ENCODE peak calls at places on chromosome 19, in nine cellular contexts. Y, V, Z, O, A, B, J, X and G are unnamed samples.

GRCh38 chr19:1465191-1466016 is 13.6 kb downstream of the C19orf25 start:
- DNase-seq in A (no peak), J (no peak), V (no peak), Y (no peak), X (no peak), B (no peak), Z (peak), O (no peak), G (no peak)

GRCh38 chr19:48554385-48555091 is 2.6 kb downstream of the SULT2B1 start:
- DNase-seq in X (no peak), Y (no peak), J (no peak), Z (no peak), A (no peak), O (no peak), V (no peak), B (peak), G (no peak)

GRCh38 chr19:54074851-54075250 is 6.3 kb downstream of the TARM1 start:
- DNase-seq in O (no peak), X (no peak), B (no peak), V (no peak), A (peak), J (no peak), Z (no peak), Y (no peak), G (no peak)

GRCh38 chr19:42281175-42282035 is 12.4 kb downstream of the CIC start:
- DNase-seq in Y (peak), J (no peak), B (peak), O (peak), V (no peak), X (peak), A (peak), Z (peak), G (no peak)

GRCh38 chr19:10769533-10770491 is 51.9 kb downstream of the DNM2 start:
- DNase-seq in B (peak), X (no peak), Y (no peak), Z (peak), J (no peak), O (peak), V (peak), A (no peak), G (no peak)

GRCh38 chr19:13163609-13164364 is 13.6 kb downstream of the IER2 start:
- DNase-seq in O (peak), B (peak), V (peak), Z (peak), Y (peak), J (no peak), X (peak), A (peak), G (peak)

GRCh38 chr19:48556163-48556562 is 4.2 kb downstream of the SULT2B1 start:
- DNase-seq in X (peak), Z (peak), J (no peak), Y (peak), V (no peak), A (no peak), O (no peak), B (peak), G (no peak)

GRCh38 chr19:48962029-48962848 is 2.9 kb upstream of the FTL start:
- DNase-seq in X (no peak), Y (peak), Z (peak), B (no peak), A (peak), J (no peak), V (peak), O (no peak), G (no peak)

GRCh38 chr19:49687566-49688316 is 1.7 kb upstream of the ADM5 start:
- DNase-seq in X (no peak), Z (no peak), V (no peak), A (no peak), J (no peak), O (no peak), B (no peak), Y (no peak), G (no peak)

GRCh38 chr19:12720851-12721655 is 2.7 kb downstream of the TNPO2 start:
- DNase-seq in X (peak), J (no peak), O (peak), A (no peak), Z (peak), V (no peak), Y (no peak), B (no peak), G (no peak)

GRCh38 chr19:20078696-20079095 is 896 bp downstream of the ZNF90 start:
- DNase-seq in Z (peak), V (no peak), B (no peak), J (no peak), Y (peak), X (peak), O (peak), A (peak), G (no peak)

GRCh38 chr19:15779756-15780476 is 7.5 kb upstream of the OR10H5 start:
- DNase-seq in J (peak), A (peak), X (no peak), Z (peak), B (no peak), O (peak), V (no peak), Y (peak), G (no peak)

DNA sequence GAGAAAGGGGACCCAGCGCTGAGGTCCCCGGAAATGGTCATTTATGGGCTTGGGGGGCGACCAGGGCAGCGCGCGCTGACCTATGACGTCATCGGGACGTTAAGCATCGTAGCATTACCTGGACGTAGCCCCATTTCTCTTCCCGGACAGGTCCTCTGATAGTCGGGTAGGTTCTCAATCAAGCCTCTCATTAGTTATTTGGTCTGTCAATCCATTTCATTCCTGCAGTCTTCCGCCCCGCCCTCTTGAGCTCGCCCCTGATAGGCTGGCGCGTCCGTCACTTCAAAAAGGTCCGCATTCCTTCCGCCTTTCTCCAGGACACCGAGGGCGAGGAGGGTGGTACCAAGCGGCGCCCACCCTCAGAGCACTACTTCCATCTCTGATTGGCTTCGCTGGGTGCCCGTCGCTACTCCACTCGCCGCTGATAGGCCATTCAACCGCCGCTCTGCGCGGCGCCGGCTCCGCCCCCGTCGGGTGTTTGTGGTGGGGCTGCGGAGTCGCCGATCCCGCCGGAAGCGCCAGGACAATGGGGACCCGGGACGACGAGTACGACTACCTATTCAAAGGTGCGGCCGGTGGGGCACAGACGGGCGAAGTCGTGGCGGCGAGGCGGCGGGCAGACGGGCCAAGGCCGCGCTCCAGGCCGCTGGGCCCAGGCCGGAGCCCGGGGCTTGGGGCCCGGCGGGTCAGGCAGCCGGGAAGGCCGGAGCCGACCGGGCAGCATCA is at the start of gene RAB11B:
- DNase-seq in Z (peak), J (peak), A (peak), Y (peak), X (peak), B (peak), O (peak), V (peak), G (peak)
- TF ChIP-seq CTCF in Z (no peak), J (no peak), A (peak), Y (no peak), X (no peak), B (no peak), O (no peak), V (no peak), G (no peak)

DNA sequence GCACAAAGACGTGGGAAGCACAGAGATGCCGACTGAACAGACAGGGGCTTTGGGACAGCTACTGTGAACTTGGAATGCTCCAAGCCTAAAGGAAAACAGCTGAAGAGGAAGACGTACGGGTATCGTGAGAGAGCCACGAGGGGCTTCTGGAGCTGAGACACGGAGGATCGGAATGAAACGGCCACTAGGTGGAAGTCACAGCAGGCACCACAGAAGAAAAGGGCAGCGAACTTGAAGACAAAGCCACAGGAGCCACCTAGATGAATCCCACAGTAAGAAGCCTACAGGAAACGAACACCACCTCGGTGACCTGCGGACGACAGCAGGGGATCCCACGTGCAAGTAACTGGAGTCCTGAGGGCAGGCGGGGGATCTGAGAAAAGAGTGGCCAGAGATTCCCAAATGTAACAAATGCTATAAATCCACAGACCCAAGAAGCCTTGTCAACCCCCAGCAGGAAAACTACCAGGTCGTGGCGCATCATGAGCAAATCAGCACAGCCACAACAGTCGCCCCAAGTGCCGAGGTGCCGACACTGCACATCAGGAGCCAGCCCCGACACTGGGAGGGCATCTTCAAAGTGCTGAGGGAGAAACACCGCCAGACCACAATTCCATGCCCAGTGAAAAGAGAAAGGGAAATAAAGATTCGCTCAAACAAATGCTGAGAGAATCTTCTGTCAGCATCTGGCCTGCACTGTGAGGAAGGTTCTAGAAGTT is 39.3 kb upstream of the ISYNA1 start:
- DNase-seq in V (no peak), O (no peak), Y (no peak), B (no peak), X (no peak), A (no peak), J (no peak), Z (no peak), G (no peak)
- TF ChIP-seq CTCF in V (no peak), O (no peak), Y (no peak), B (peak), X (no peak), A (no peak), J (no peak), Z (peak), G (peak)

GRCh38 chr19:35744688-35745327 is 410 bp downstream of the U2AF1L4 start:
- DNase-seq in B (peak), Y (peak), O (peak), X (peak), J (peak), Z (peak), A (peak), V (peak), G (peak)
- TF ChIP-seq CTCF in B (peak), Y (peak), O (peak), X (peak), J (peak), Z (peak), A (peak), V (no peak), G (peak)

GRCh38 chr19:57110592-57111328 is 9.0 kb upstream of the USP29 start:
- DNase-seq in X (no peak), B (no peak), O (no peak), Y (no peak), J (no peak), A (no peak), V (no peak), Z (no peak), G (no peak)

GRCh38 chr19:57105976-57106610 is 13.7 kb upstream of the USP29 start:
- DNase-seq in O (no peak), J (no peak), V (no peak), X (no peak), Z (no peak), Y (no peak), A (no peak), B (no peak), G (no peak)

GRCh38 chr19:57111329-57111644 is 8.5 kb upstream of the USP29 start:
- DNase-seq in J (no peak), Y (no peak), B (no peak), V (no peak), A (no peak), O (no peak), Z (no peak), X (no peak), G (no peak)

GRCh38 chr19:57103573-57104277 is 16.1 kb upstream of the USP29 start:
- DNase-seq in V (peak), B (peak), X (peak), J (peak), Z (peak), O (peak), A (peak), Y (no peak), G (peak)

DNA sequence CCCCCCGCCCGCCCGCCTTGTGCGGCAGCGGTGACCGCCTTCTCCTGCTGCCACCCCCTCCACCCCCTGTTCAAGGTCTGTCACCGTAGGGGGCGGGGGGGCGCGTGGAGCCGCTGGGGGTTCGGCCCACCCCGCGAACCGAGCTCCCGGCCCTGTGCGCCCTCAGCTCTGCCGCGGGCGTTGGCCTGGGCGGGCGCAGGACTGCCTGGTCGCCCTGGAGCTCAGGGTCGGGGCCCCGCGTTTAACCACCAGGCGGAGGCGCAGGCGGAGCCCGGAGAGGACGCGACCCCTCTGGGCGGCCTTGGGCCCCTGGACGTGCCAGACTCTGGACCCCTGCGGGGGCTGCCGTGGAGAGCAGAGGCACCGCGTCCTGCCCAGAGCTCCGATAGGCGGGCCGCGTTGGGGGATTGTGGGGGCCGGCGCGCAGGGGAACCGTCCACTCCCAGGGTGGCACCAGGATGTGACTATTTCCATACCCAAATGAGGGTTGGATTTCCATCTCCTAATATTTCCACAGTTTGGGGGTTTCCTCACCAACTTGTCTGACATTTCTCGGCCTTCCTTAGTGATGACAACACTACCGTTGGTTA is 13.0 kb upstream of the USP29 start:
- DNase-seq in B (peak), X (no peak), V (no peak), O (no peak), J (no peak), Z (no peak), A (no peak), Y (no peak), G (no peak)
- TF ChIP-seq CTCF in B (no peak), X (no peak), V (no peak), O (no peak), J (no peak), Z (no peak), A (no peak), Y (no peak), G (no peak)

GRCh38 chr19:32355309-32355708 is 9.9 kb downstream of the ZNF507 start:
- DNase-seq in X (no peak), Y (no peak), V (no peak), A (no peak), J (no peak), O (no peak), B (no peak), Z (no peak), G (no peak)

GRCh38 chr19:32358311-32358710 is 12.9 kb downstream of the ZNF507 start:
- DNase-seq in A (no peak), J (no peak), Y (no peak), Z (no peak), B (no peak), V (no peak), X (no peak), O (no peak), G (no peak)

GRCh38 chr19:32359581-32359980 is 14.2 kb downstream of the ZNF507 start:
- DNase-seq in O (no peak), J (no peak), A (no peak), X (no peak), Y (no peak), B (no peak), V (no peak), Z (no peak), G (no peak)

GRCh38 chr19:32354345-32354744 is 8.9 kb downstream of the ZNF507 start:
- DNase-seq in V (no peak), J (no peak), A (no peak), Y (no peak), X (no peak), O (no peak), Z (no peak), B (no peak), G (no peak)

GRCh38 chr19:32357720-32358119 is 12.3 kb downstream of the ZNF507 start:
- DNase-seq in B (no peak), Z (no peak), X (no peak), A (no peak), O (no peak), Y (no peak), V (no peak), J (no peak), G (no peak)
- TF ChIP-seq CTCF in B (no peak), Z (peak), X (no peak), A (no peak), O (no peak), Y (peak), V (peak), J (peak), G (peak)

GRCh38 chr19:44554641-44555246 is 25.3 kb upstream of the CEACAM20 start:
- DNase-seq in X (no peak), Y (no peak), J (no peak), Z (no peak), O (no peak), B (no peak), A (no peak), V (no peak), G (no peak)

GRCh38 chr19:44549507-44549906 is 20.0 kb upstream of the CEACAM20 start:
- DNase-seq in Y (no peak), A (no peak), Z (no peak), V (no peak), X (no peak), J (no peak), B (no peak), O (no peak), G (no peak)

GRCh38 chr19:44551850-44552249 is 22.4 kb upstream of the CEACAM20 start:
- DNase-seq in Y (no peak), B (no peak), X (no peak), V (no peak), O (no peak), A (no peak), Z (no peak), J (no peak), G (no peak)

GRCh38 chr19:44553478-44554171 is 24.1 kb upstream of the CEACAM20 start:
- DNase-seq in Y (peak), V (no peak), B (no peak), X (no peak), J (no peak), O (no peak), Z (peak), A (no peak), G (no peak)

GRCh38 chr19:44552324-44552723 is 22.8 kb upstream of the CEACAM20 start:
- DNase-seq in A (no peak), B (peak), J (no peak), Z (peak), Y (peak), V (no peak), X (no peak), O (no peak), G (no peak)
- TF ChIP-seq CTCF in A (no peak), B (peak), J (no peak), Z (peak), Y (peak), V (no peak), X (peak), O (no peak), G (peak)

GRCh38 chr19:57637379-57637778 is 4.4 kb downstream of the ZNF211 start:
- DNase-seq in J (no peak), X (no peak), Y (no peak), Z (no peak), A (no peak), B (no peak), O (no peak), V (no peak), G (no peak)

GRCh38 chr19:57633832-57634131 is 814 bp downstream of the ZNF211 start:
- DNase-seq in X (no peak), Z (no peak), B (no peak), O (no peak), Y (no peak), J (no peak), A (no peak), V (no peak), G (no peak)

DNA sequence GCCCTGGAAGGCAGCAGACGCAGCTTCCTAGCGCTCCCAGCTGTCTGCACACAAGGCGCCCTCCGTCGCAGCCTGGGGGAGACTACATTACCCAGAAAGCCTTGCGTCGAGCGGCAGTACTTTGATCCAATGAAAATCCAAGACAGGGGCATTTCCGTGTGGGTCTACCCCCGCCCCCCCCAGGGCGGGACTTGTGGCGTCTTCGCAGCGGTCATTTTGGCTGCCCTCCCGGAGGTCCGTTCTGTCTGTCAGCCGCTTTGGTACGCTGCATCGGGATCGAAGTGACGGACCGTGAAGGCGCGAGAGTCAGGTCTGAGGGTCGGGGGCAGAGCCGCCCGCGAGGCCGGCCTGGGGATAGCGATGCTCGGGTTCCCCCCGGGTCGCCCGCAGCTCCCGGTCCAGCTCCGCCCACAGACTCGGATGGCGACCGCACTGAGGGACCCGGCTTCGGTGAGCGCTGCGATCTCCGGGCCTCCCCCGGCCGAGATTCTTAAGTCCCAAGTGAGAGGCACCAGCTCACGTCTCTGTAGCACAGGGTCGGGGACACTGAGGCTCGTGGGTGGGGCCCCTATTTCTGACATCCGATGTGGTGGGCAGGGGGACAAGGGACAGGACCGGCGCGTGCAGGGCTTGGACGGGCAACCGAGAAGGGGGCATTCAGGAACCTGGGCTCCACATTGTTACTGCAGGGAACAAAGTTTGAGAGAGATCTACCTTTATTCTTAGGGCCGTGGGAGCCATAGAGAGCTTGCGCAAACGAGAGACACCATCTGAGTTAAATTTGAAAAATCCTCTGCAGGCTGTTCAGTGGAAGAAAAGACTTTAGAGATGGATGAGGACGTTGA is at the start of gene ZNF211:
- DNase-seq in B (peak), J (peak), O (peak), Y (peak), A (peak), X (peak), V (peak), Z (peak), G (peak)
- TF ChIP-seq CTCF in B (no peak), J (no peak), O (no peak), Y (no peak), A (peak), X (no peak), V (no peak), Z (no peak), G (no peak)